ENCODE peak calls at places on chromosomes 3 and 15, in five cellular contexts. One of them, this sample, is unnamed.

GRCh38 chr3:193833592-193833991 is 240.6 kb downstream of the OPA1 start:
- DNase-seq in AG09309: no peak
- DNase-seq in stimulated activated naive B cell treated with anti-CD40 and anti-IgM and Interleukin-4, amounts not matched to agents 10 μg/mL and 1 μg/mL and 100 μg/mL, for 72 hours: no peak
- DNase-seq in OCI-LY7: no peak
- DNase-seq in NCI-H2171: no peak
- DNase-seq in this sample: no peak

GRCh38 chr3:107988464-107989156 is 102.2 kb downstream of the CD47 start:
- DNase-seq in AG09309: no peak
- DNase-seq in stimulated activated naive B cell treated with anti-CD40 and anti-IgM and Interleukin-4, amounts not matched to agents 10 μg/mL and 1 μg/mL and 100 μg/mL, for 72 hours: no peak
- DNase-seq in OCI-LY7: no peak
- DNase-seq in NCI-H2171: no peak
- DNase-seq in this sample: no peak

GRCh38 chr15:42490743-42491539 is at the start of gene ZNF106:
- DNase-seq in AG09309: peak; percentile 69
- DNase-seq in stimulated activated naive B cell treated with anti-CD40 and anti-IgM and Interleukin-4, amounts not matched to agents 10 μg/mL and 1 μg/mL and 100 μg/mL, for 72 hours: peak; percentile 86
- DNase-seq in OCI-LY7: peak; percentile 94
- DNase-seq in NCI-H2171: peak; percentile 90
- DNase-seq in this sample: peak; percentile 94

GRCh38 chr3:33130144-33130543 is 16.3 kb downstream of the CRTAP start:
- DNase-seq in AG09309: no peak
- DNase-seq in stimulated activated naive B cell treated with anti-CD40 and anti-IgM and Interleukin-4, amounts not matched to agents 10 μg/mL and 1 μg/mL and 100 μg/mL, for 72 hours: no peak
- DNase-seq in OCI-LY7: no peak
- DNase-seq in NCI-H2171: no peak
- DNase-seq in this sample: no peak

GRCh38 chr3:46918202-46918601 is 40.7 kb downstream of the PTH1R start:
- DNase-seq in AG09309: no peak
- DNase-seq in stimulated activated naive B cell treated with anti-CD40 and anti-IgM and Interleukin-4, amounts not matched to agents 10 μg/mL and 1 μg/mL and 100 μg/mL, for 72 hours: no peak
- DNase-seq in OCI-LY7: no peak
- DNase-seq in NCI-H2171: no peak
- DNase-seq in this sample: no peak

GRCh38 chr15:74402873-74403589 is 30.7 kb downstream of the SEMA7A start:
- DNase-seq in AG09309: no peak
- DNase-seq in stimulated activated naive B cell treated with anti-CD40 and anti-IgM and Interleukin-4, amounts not matched to agents 10 μg/mL and 1 μg/mL and 100 μg/mL, for 72 hours: peak; percentile 86
- DNase-seq in OCI-LY7: peak; percentile 89
- DNase-seq in NCI-H2171: no peak
- DNase-seq in this sample: peak; percentile 80

GRCh38 chr3:28328188-28329151 is 20.1 kb upstream of the ZCWPW2 start:
- DNase-seq in AG09309: no peak
- DNase-seq in stimulated activated naive B cell treated with anti-CD40 and anti-IgM and Interleukin-4, amounts not matched to agents 10 μg/mL and 1 μg/mL and 100 μg/mL, for 72 hours: no peak
- DNase-seq in OCI-LY7: peak; percentile 42
- DNase-seq in NCI-H2171: no peak
- DNase-seq in this sample: no peak

GRCh38 chr15:75606711-75607684 is 18.5 kb downstream of the SNUPN start:
- DNase-seq in AG09309: no peak
- DNase-seq in stimulated activated naive B cell treated with anti-CD40 and anti-IgM and Interleukin-4, amounts not matched to agents 10 μg/mL and 1 μg/mL and 100 μg/mL, for 72 hours: no peak
- DNase-seq in OCI-LY7: no peak
- DNase-seq in NCI-H2171: no peak
- DNase-seq in this sample: no peak

GRCh38 chr3:43426388-43426787 is 140.0 kb downstream of the SNRK start:
- DNase-seq in AG09309: no peak
- DNase-seq in stimulated activated naive B cell treated with anti-CD40 and anti-IgM and Interleukin-4, amounts not matched to agents 10 μg/mL and 1 μg/mL and 100 μg/mL, for 72 hours: no peak
- DNase-seq in OCI-LY7: no peak
- DNase-seq in NCI-H2171: no peak
- DNase-seq in this sample: no peak

GRCh38 chr3:33061782-33062181 is 35.2 kb downstream of the GLB1 start:
- DNase-seq in AG09309: peak; percentile 59
- DNase-seq in stimulated activated naive B cell treated with anti-CD40 and anti-IgM and Interleukin-4, amounts not matched to agents 10 μg/mL and 1 μg/mL and 100 μg/mL, for 72 hours: peak; percentile 6
- DNase-seq in OCI-LY7: peak; percentile 43
- DNase-seq in NCI-H2171: no peak
- DNase-seq in this sample: peak; percentile 22

GRCh38 chr3:15805756-15806266 is 8.0 kb upstream of the ANKRD28 start:
- DNase-seq in AG09309: no peak
- DNase-seq in stimulated activated naive B cell treated with anti-CD40 and anti-IgM and Interleukin-4, amounts not matched to agents 10 μg/mL and 1 μg/mL and 100 μg/mL, for 72 hours: no peak
- DNase-seq in OCI-LY7: peak; percentile 33
- DNase-seq in NCI-H2171: no peak
- DNase-seq in this sample: peak; percentile 23

GRCh38 chr3:190314741-190315140 is 7.5 kb downstream of the CLDN1 start:
- DNase-seq in AG09309: no peak
- DNase-seq in stimulated activated naive B cell treated with anti-CD40 and anti-IgM and Interleukin-4, amounts not matched to agents 10 μg/mL and 1 μg/mL and 100 μg/mL, for 72 hours: no peak
- DNase-seq in OCI-LY7: no peak
- DNase-seq in NCI-H2171: no peak
- DNase-seq in this sample: no peak

GRCh38 chr3:60617188-60617587 is 634.1 kb downstream of the FHIT start:
- DNase-seq in AG09309: no peak
- DNase-seq in stimulated activated naive B cell treated with anti-CD40 and anti-IgM and Interleukin-4, amounts not matched to agents 10 μg/mL and 1 μg/mL and 100 μg/mL, for 72 hours: no peak
- DNase-seq in OCI-LY7: no peak
- DNase-seq in NCI-H2171: no peak
- DNase-seq in this sample: no peak

GRCh38 chr3:33052671-33053070 is 44.3 kb downstream of the GLB1 start:
- DNase-seq in AG09309: no peak
- DNase-seq in stimulated activated naive B cell treated with anti-CD40 and anti-IgM and Interleukin-4, amounts not matched to agents 10 μg/mL and 1 μg/mL and 100 μg/mL, for 72 hours: no peak
- DNase-seq in OCI-LY7: no peak
- DNase-seq in NCI-H2171: no peak
- DNase-seq in this sample: no peak

GRCh38 chr3:56210201-56210774 is 258.0 kb downstream of the ERC2 start:
- DNase-seq in AG09309: no peak
- DNase-seq in stimulated activated naive B cell treated with anti-CD40 and anti-IgM and Interleukin-4, amounts not matched to agents 10 μg/mL and 1 μg/mL and 100 μg/mL, for 72 hours: no peak
- DNase-seq in OCI-LY7: no peak
- DNase-seq in NCI-H2171: no peak
- DNase-seq in this sample: no peak

GRCh38 chr3:14523792-14524191 is 16.4 kb downstream of the GRIP2 start:
- DNase-seq in AG09309: peak; percentile 1
- DNase-seq in stimulated activated naive B cell treated with anti-CD40 and anti-IgM and Interleukin-4, amounts not matched to agents 10 μg/mL and 1 μg/mL and 100 μg/mL, for 72 hours: no peak
- DNase-seq in OCI-LY7: no peak
- DNase-seq in NCI-H2171: no peak
- DNase-seq in this sample: no peak

GRCh38 chr3:23723153-23723552 is 82.6 kb upstream of the UBE2E1 start:
- DNase-seq in AG09309: no peak
- DNase-seq in stimulated activated naive B cell treated with anti-CD40 and anti-IgM and Interleukin-4, amounts not matched to agents 10 μg/mL and 1 μg/mL and 100 μg/mL, for 72 hours: no peak
- DNase-seq in OCI-LY7: no peak
- DNase-seq in NCI-H2171: no peak
- DNase-seq in this sample: no peak

GRCh38 chr3:69179740-69180372 is 57.5 kb upstream of the LMOD3 start:
- DNase-seq in AG09309: no peak
- DNase-seq in stimulated activated naive B cell treated with anti-CD40 and anti-IgM and Interleukin-4, amounts not matched to agents 10 μg/mL and 1 μg/mL and 100 μg/mL, for 72 hours: no peak
- DNase-seq in OCI-LY7: no peak
- DNase-seq in NCI-H2171: no peak
- DNase-seq in this sample: no peak

GRCh38 chr3:187015903-187016638 is 85.7 kb downstream of the ST6GAL1 start:
- DNase-seq in AG09309: no peak
- DNase-seq in stimulated activated naive B cell treated with anti-CD40 and anti-IgM and Interleukin-4, amounts not matched to agents 10 μg/mL and 1 μg/mL and 100 μg/mL, for 72 hours: peak; percentile 76
- DNase-seq in OCI-LY7: peak; percentile 82
- DNase-seq in NCI-H2171: no peak
- DNase-seq in this sample: no peak

GRCh38 chr3:44419923-44420650 is 57.4 kb downstream of the ZNF445 start:
- DNase-seq in AG09309: no peak
- DNase-seq in stimulated activated naive B cell treated with anti-CD40 and anti-IgM and Interleukin-4, amounts not matched to agents 10 μg/mL and 1 μg/mL and 100 μg/mL, for 72 hours: no peak
- DNase-seq in OCI-LY7: no peak
- DNase-seq in NCI-H2171: no peak
- DNase-seq in this sample: no peak

GRCh38 chr3:188817920-188818239 is 353.9 kb upstream of the TPRG1 start:
- DNase-seq in AG09309: no peak
- DNase-seq in stimulated activated naive B cell treated with anti-CD40 and anti-IgM and Interleukin-4, amounts not matched to agents 10 μg/mL and 1 μg/mL and 100 μg/mL, for 72 hours: no peak
- DNase-seq in OCI-LY7: no peak
- DNase-seq in NCI-H2171: no peak
- DNase-seq in this sample: no peak

GRCh38 chr3:142886938-142887337 is 1.9 kb downstream of the PCOLCE2 start:
- DNase-seq in AG09309: peak; percentile 82
- DNase-seq in stimulated activated naive B cell treated with anti-CD40 and anti-IgM and Interleukin-4, amounts not matched to agents 10 μg/mL and 1 μg/mL and 100 μg/mL, for 72 hours: no peak
- DNase-seq in OCI-LY7: no peak
- DNase-seq in NCI-H2171: no peak
- DNase-seq in this sample: no peak

GRCh38 chr3:69568458-69568857 is 170.8 kb upstream of the MITF start:
- DNase-seq in AG09309: peak; percentile 21
- DNase-seq in stimulated activated naive B cell treated with anti-CD40 and anti-IgM and Interleukin-4, amounts not matched to agents 10 μg/mL and 1 μg/mL and 100 μg/mL, for 72 hours: no peak
- DNase-seq in OCI-LY7: no peak
- DNase-seq in NCI-H2171: no peak
- DNase-seq in this sample: no peak

GRCh38 chr15:62464705-62465104 is 299.6 kb upstream of the C2CD4B start:
- DNase-seq in AG09309: no peak
- DNase-seq in stimulated activated naive B cell treated with anti-CD40 and anti-IgM and Interleukin-4, amounts not matched to agents 10 μg/mL and 1 μg/mL and 100 μg/mL, for 72 hours: no peak
- DNase-seq in OCI-LY7: no peak
- DNase-seq in NCI-H2171: no peak
- DNase-seq in this sample: no peak

GRCh38 chr3:197376020-197376419 is 77.6 kb upstream of the DLG1 start:
- DNase-seq in AG09309: no peak
- DNase-seq in stimulated activated naive B cell treated with anti-CD40 and anti-IgM and Interleukin-4, amounts not matched to agents 10 μg/mL and 1 μg/mL and 100 μg/mL, for 72 hours: no peak
- DNase-seq in OCI-LY7: no peak
- DNase-seq in NCI-H2171: no peak
- DNase-seq in this sample: no peak

GRCh38 chr15:64740361-64741170 is 34.8 kb downstream of the RBPMS2 start:
- DNase-seq in AG09309: no peak
- DNase-seq in stimulated activated naive B cell treated with anti-CD40 and anti-IgM and Interleukin-4, amounts not matched to agents 10 μg/mL and 1 μg/mL and 100 μg/mL, for 72 hours: no peak
- DNase-seq in OCI-LY7: peak; percentile 30
- DNase-seq in NCI-H2171: no peak
- DNase-seq in this sample: no peak

GRCh38 chr3:52141751-52142150 is 12.5 kb downstream of the POC1A start:
- DNase-seq in AG09309: no peak
- DNase-seq in stimulated activated naive B cell treated with anti-CD40 and anti-IgM and Interleukin-4, amounts not matched to agents 10 μg/mL and 1 μg/mL and 100 μg/mL, for 72 hours: no peak
- DNase-seq in OCI-LY7: no peak
- DNase-seq in NCI-H2171: no peak
- DNase-seq in this sample: no peak

GRCh38 chr3:72665701-72666443 is 182.4 kb downstream of the SHQ1 start:
- DNase-seq in AG09309: no peak
- DNase-seq in stimulated activated naive B cell treated with anti-CD40 and anti-IgM and Interleukin-4, amounts not matched to agents 10 μg/mL and 1 μg/mL and 100 μg/mL, for 72 hours: peak; percentile 23
- DNase-seq in OCI-LY7: peak; percentile 67
- DNase-seq in NCI-H2171: peak; percentile 73
- DNase-seq in this sample: peak; percentile 57

GRCh38 chr15:89401636-89402252 is 67.1 kb upstream of the POLG start:
- DNase-seq in AG09309: no peak
- DNase-seq in stimulated activated naive B cell treated with anti-CD40 and anti-IgM and Interleukin-4, amounts not matched to agents 10 μg/mL and 1 μg/mL and 100 μg/mL, for 72 hours: no peak
- DNase-seq in OCI-LY7: no peak
- DNase-seq in NCI-H2171: no peak
- DNase-seq in this sample: no peak

GRCh38 chr3:34758630-34759261 is 880.6 kb upstream of the ARPP21 start:
- DNase-seq in AG09309: no peak
- DNase-seq in stimulated activated naive B cell treated with anti-CD40 and anti-IgM and Interleukin-4, amounts not matched to agents 10 μg/mL and 1 μg/mL and 100 μg/mL, for 72 hours: no peak
- DNase-seq in OCI-LY7: no peak
- DNase-seq in NCI-H2171: no peak
- DNase-seq in this sample: no peak

GRCh38 chr3:194111336-194111735 is 24.6 kb upstream of the HES1 start:
- DNase-seq in AG09309: no peak
- DNase-seq in stimulated activated naive B cell treated with anti-CD40 and anti-IgM and Interleukin-4, amounts not matched to agents 10 μg/mL and 1 μg/mL and 100 μg/mL, for 72 hours: no peak
- DNase-seq in OCI-LY7: no peak
- DNase-seq in NCI-H2171: no peak
- DNase-seq in this sample: no peak

GRCh38 chr3:139937674-139938279 is 2.8 kb downstream of the CLSTN2 start:
- DNase-seq in AG09309: peak; percentile 10
- DNase-seq in stimulated activated naive B cell treated with anti-CD40 and anti-IgM and Interleukin-4, amounts not matched to agents 10 μg/mL and 1 μg/mL and 100 μg/mL, for 72 hours: no peak
- DNase-seq in OCI-LY7: peak; percentile 20
- DNase-seq in NCI-H2171: peak; percentile 57
- DNase-seq in this sample: peak; percentile 41

GRCh38 chr3:46359748-46360509 is 6.0 kb downstream of the CCR2 start:
- DNase-seq in AG09309: no peak
- DNase-seq in stimulated activated naive B cell treated with anti-CD40 and anti-IgM and Interleukin-4, amounts not matched to agents 10 μg/mL and 1 μg/mL and 100 μg/mL, for 72 hours: peak; percentile 34
- DNase-seq in OCI-LY7: no peak
- DNase-seq in NCI-H2171: peak; percentile 51
- DNase-seq in this sample: no peak

GRCh38 chr3:354433-354832 is 157.9 kb downstream of the CHL1 start:
- DNase-seq in AG09309: peak; percentile 4
- DNase-seq in stimulated activated naive B cell treated with anti-CD40 and anti-IgM and Interleukin-4, amounts not matched to agents 10 μg/mL and 1 μg/mL and 100 μg/mL, for 72 hours: peak; percentile 21
- DNase-seq in OCI-LY7: peak; percentile 68
- DNase-seq in NCI-H2171: no peak
- DNase-seq in this sample: peak; percentile 39

GRCh38 chr3:59108091-59108815 is 58.4 kb upstream of the CFAP20DC start:
- DNase-seq in AG09309: no peak
- DNase-seq in stimulated activated naive B cell treated with anti-CD40 and anti-IgM and Interleukin-4, amounts not matched to agents 10 μg/mL and 1 μg/mL and 100 μg/mL, for 72 hours: no peak
- DNase-seq in OCI-LY7: no peak
- DNase-seq in NCI-H2171: no peak
- DNase-seq in this sample: no peak

GRCh38 chr3:173397161-173398110 is at the start of gene NLGN1:
- DNase-seq in AG09309: peak; percentile 47
- DNase-seq in stimulated activated naive B cell treated with anti-CD40 and anti-IgM and Interleukin-4, amounts not matched to agents 10 μg/mL and 1 μg/mL and 100 μg/mL, for 72 hours: no peak
- DNase-seq in OCI-LY7: no peak
- DNase-seq in NCI-H2171: no peak
- DNase-seq in this sample: no peak

GRCh38 chr3:139472380-139473010 is 3.8 kb downstream of the RBP2 start:
- DNase-seq in AG09309: no peak
- DNase-seq in stimulated activated naive B cell treated with anti-CD40 and anti-IgM and Interleukin-4, amounts not matched to agents 10 μg/mL and 1 μg/mL and 100 μg/mL, for 72 hours: no peak
- DNase-seq in OCI-LY7: no peak
- DNase-seq in NCI-H2171: no peak
- DNase-seq in this sample: no peak